ENCODE peak calls at places on chromosomes 12 and 14, in nine cellular contexts. One of them, this sample, is unnamed. For H3K27me3, the result is how much of the 10 kb centered on the place peaks cover.

GRCh38 chr14:34043627-34044372 is 92.9 kb upstream of the EGLN3 start:
- DNase-seq in kidney epithelial cell: no peak
- DNase-seq in small intestine: peak
- DNase-seq in NT2/D1: no peak
- DNase-seq in heart left ventricle: no peak
- DNase-seq in tibial artery: no peak
- DNase-seq in fibroblast of lung: peak
- DNase-seq in adipocyte: no peak
- DNase-seq in H7: no peak
- DNase-seq in this sample: no peak

GRCh38 chr14:98943907-98944306 is 328.1 kb downstream of the BCL11B start:
- DNase-seq in NT2/D1: no peak
- DNase-seq in tibial artery: no peak
- DNase-seq in fibroblast of lung: no peak
- DNase-seq in heart left ventricle: no peak
- DNase-seq in small intestine: no peak
- DNase-seq in adipocyte: no peak
- DNase-seq in H7: no peak
- DNase-seq in kidney epithelial cell: no peak
- DNase-seq in this sample: no peak

GRCh38 chr14:59182641-59183040 is 5.8 kb upstream of the DAAM1 start:
- DNase-seq in NT2/D1: no peak
- DNase-seq in adipocyte: no peak
- DNase-seq in tibial artery: no peak
- DNase-seq in H7: no peak
- DNase-seq in heart left ventricle: no peak
- DNase-seq in kidney epithelial cell: no peak
- DNase-seq in small intestine: no peak
- DNase-seq in fibroblast of lung: no peak
- DNase-seq in this sample: no peak

GRCh38 chr12:106369624-106370346 is 12.2 kb downstream of the POLR3B start:
- DNase-seq in fibroblast of lung: peak
- DNase-seq in H7: no peak
- DNase-seq in tibial artery: no peak
- DNase-seq in NT2/D1: no peak
- DNase-seq in adipocyte: peak
- DNase-seq in kidney epithelial cell: peak
- DNase-seq in small intestine: no peak
- DNase-seq in heart left ventricle: no peak
- DNase-seq in this sample: no peak

GRCh38 chr14:77722301-77722700 is 14.4 kb downstream of the SLIRP start:
- DNase-seq in heart left ventricle: no peak
- DNase-seq in small intestine: no peak
- DNase-seq in tibial artery: no peak
- DNase-seq in NT2/D1: no peak
- DNase-seq in adipocyte: no peak
- DNase-seq in kidney epithelial cell: no peak
- DNase-seq in H7: no peak
- DNase-seq in fibroblast of lung: no peak
- DNase-seq in this sample: no peak

GRCh38 chr12:122841544-122842321 is 6.5 kb downstream of the HIP1R start:
- DNase-seq in kidney epithelial cell: no peak
- DNase-seq in small intestine: no peak
- DNase-seq in adipocyte: peak
- DNase-seq in fibroblast of lung: peak
- DNase-seq in NT2/D1: no peak
- DNase-seq in tibial artery: no peak
- DNase-seq in heart left ventricle: no peak
- DNase-seq in H7: peak
- DNase-seq in this sample: peak

GRCh38 chr12:125194999-125195398 is 129.8 kb downstream of the AACS start:
- DNase-seq in NT2/D1: no peak
- DNase-seq in heart left ventricle: no peak
- DNase-seq in kidney epithelial cell: no peak
- DNase-seq in adipocyte: no peak
- DNase-seq in fibroblast of lung: no peak
- DNase-seq in small intestine: no peak
- DNase-seq in H7: no peak
- DNase-seq in tibial artery: no peak
- DNase-seq in this sample: no peak

GRCh38 chr14:95222870-95223398 is 65.6 kb upstream of the DICER1 start:
- DNase-seq in small intestine: no peak
- DNase-seq in adipocyte: peak
- DNase-seq in H7: no peak
- DNase-seq in heart left ventricle: no peak
- DNase-seq in NT2/D1: no peak
- DNase-seq in fibroblast of lung: peak
- DNase-seq in kidney epithelial cell: no peak
- DNase-seq in tibial artery: no peak
- DNase-seq in this sample: peak

GRCh38 chr14:32121536-32121935 is 44.4 kb downstream of the ARHGAP5 start:
- DNase-seq in heart left ventricle: no peak
- DNase-seq in kidney epithelial cell: no peak
- DNase-seq in small intestine: no peak
- DNase-seq in H7: no peak
- DNase-seq in NT2/D1: no peak
- DNase-seq in adipocyte: peak
- DNase-seq in fibroblast of lung: no peak
- DNase-seq in tibial artery: no peak
- DNase-seq in this sample: no peak

GRCh38 chr12:17818931-17819330 is 271.1 kb downstream of the RERGL start:
- DNase-seq in NT2/D1: no peak
- DNase-seq in fibroblast of lung: no peak
- DNase-seq in tibial artery: no peak
- DNase-seq in heart left ventricle: no peak
- DNase-seq in H7: no peak
- DNase-seq in adipocyte: no peak
- DNase-seq in kidney epithelial cell: no peak
- DNase-seq in small intestine: no peak
- DNase-seq in this sample: no peak

GRCh38 chr12:114668151-114668891 is 15.7 kb downstream of the TBX3 start:
- DNase-seq in small intestine: peak
- DNase-seq in kidney epithelial cell: peak
- DNase-seq in heart left ventricle: peak
- DNase-seq in tibial artery: peak
- DNase-seq in H7: peak
- DNase-seq in NT2/D1: no peak
- DNase-seq in fibroblast of lung: peak
- DNase-seq in adipocyte: peak
- DNase-seq in this sample: peak

GRCh38 chr12:114665411-114666181 is 18.4 kb downstream of the TBX3 start:
- DNase-seq in fibroblast of lung: no peak
- DNase-seq in NT2/D1: no peak
- DNase-seq in H7: peak
- DNase-seq in tibial artery: no peak
- DNase-seq in heart left ventricle: no peak
- DNase-seq in kidney epithelial cell: no peak
- DNase-seq in small intestine: no peak
- DNase-seq in adipocyte: peak
- DNase-seq in this sample: no peak

GRCh38 chr12:114668905-114669304 is 15.1 kb downstream of the TBX3 start:
- DNase-seq in small intestine: no peak
- DNase-seq in NT2/D1: no peak
- DNase-seq in H7: no peak
- DNase-seq in heart left ventricle: no peak
- DNase-seq in tibial artery: no peak
- DNase-seq in kidney epithelial cell: no peak
- DNase-seq in adipocyte: peak
- DNase-seq in fibroblast of lung: no peak
- DNase-seq in this sample: no peak

GRCh38 chr12:114667669-114668150 is 16.3 kb downstream of the TBX3 start:
- DNase-seq in kidney epithelial cell: no peak
- DNase-seq in small intestine: no peak
- DNase-seq in NT2/D1: no peak
- DNase-seq in H7: no peak
- DNase-seq in heart left ventricle: no peak
- DNase-seq in tibial artery: no peak
- DNase-seq in fibroblast of lung: no peak
- DNase-seq in adipocyte: no peak
- DNase-seq in this sample: no peak

GRCh38 chr12:114666746-114667668 is 17.0 kb downstream of the TBX3 start:
- DNase-seq in kidney epithelial cell: no peak
- DNase-seq in H7: peak
- DNase-seq in adipocyte: peak
- DNase-seq in fibroblast of lung: no peak
- DNase-seq in heart left ventricle: no peak
- DNase-seq in small intestine: no peak
- DNase-seq in tibial artery: no peak
- DNase-seq in NT2/D1: no peak
- DNase-seq in this sample: no peak
- H3K27me3 ChIP-seq in kidney epithelial cell: under half
- H3K27me3 ChIP-seq in H7: half or more
- H3K27me3 ChIP-seq in adipocyte: under half
- H3K27me3 ChIP-seq in fibroblast of lung: under half
- H3K27me3 ChIP-seq in heart left ventricle: under half
- H3K27me3 ChIP-seq in small intestine: under half
- H3K27me3 ChIP-seq in tibial artery: half or more
- H3K27me3 ChIP-seq in NT2/D1: half or more
- H3K27me3 ChIP-seq in this sample: under half

DNA sequence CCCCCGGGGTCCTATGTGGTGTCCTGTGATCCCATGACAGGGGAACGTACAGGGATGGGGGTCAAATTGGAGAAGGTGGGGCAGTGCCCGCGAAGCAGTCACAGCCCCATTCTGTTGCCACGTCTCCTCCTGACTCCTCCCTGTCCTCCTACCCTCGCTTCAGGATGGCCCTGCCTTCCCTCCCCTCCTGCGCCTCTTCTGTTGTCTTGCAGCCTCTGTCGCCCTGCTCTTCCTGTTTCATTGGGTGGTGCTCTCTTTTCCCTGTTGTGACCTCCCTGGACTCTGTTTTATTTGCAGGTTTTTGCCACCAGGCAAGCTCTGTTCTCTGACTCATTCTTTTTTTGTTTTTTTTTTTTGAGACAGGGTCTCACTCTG is 18.7 kb downstream of the CABP1 start:
- DNase-seq in tibial artery: no peak
- DNase-seq in kidney epithelial cell: no peak
- DNase-seq in adipocyte: no peak
- DNase-seq in H7: peak
- DNase-seq in heart left ventricle: no peak
- DNase-seq in small intestine: no peak
- DNase-seq in fibroblast of lung: no peak
- DNase-seq in NT2/D1: no peak
- DNase-seq in this sample: peak
- H3K27me3 ChIP-seq in tibial artery: under half
- H3K27me3 ChIP-seq in kidney epithelial cell: under half
- H3K27me3 ChIP-seq in adipocyte: half or more
- H3K27me3 ChIP-seq in H7: under half
- H3K27me3 ChIP-seq in heart left ventricle: under half
- H3K27me3 ChIP-seq in small intestine: under half
- H3K27me3 ChIP-seq in fibroblast of lung: under half
- H3K27me3 ChIP-seq in NT2/D1: under half
- H3K27me3 ChIP-seq in this sample: under half

GRCh38 chr12:1509703-1510395 is 84.5 kb downstream of the FBXL14 start:
- DNase-seq in tibial artery: no peak
- DNase-seq in kidney epithelial cell: no peak
- DNase-seq in heart left ventricle: no peak
- DNase-seq in H7: no peak
- DNase-seq in small intestine: no peak
- DNase-seq in adipocyte: no peak
- DNase-seq in NT2/D1: no peak
- DNase-seq in fibroblast of lung: no peak
- DNase-seq in this sample: no peak
- H3K27me3 ChIP-seq in tibial artery: under half
- H3K27me3 ChIP-seq in kidney epithelial cell: under half
- H3K27me3 ChIP-seq in heart left ventricle: under half
- H3K27me3 ChIP-seq in H7: under half
- H3K27me3 ChIP-seq in small intestine: under half
- H3K27me3 ChIP-seq in adipocyte: under half
- H3K27me3 ChIP-seq in NT2/D1: under half
- H3K27me3 ChIP-seq in fibroblast of lung: under half
- H3K27me3 ChIP-seq in this sample: under half

GRCh38 chr12:2324375-2324774 is 271.6 kb downstream of the CACNA1C start:
- DNase-seq in heart left ventricle: no peak
- DNase-seq in adipocyte: no peak
- DNase-seq in tibial artery: no peak
- DNase-seq in fibroblast of lung: peak
- DNase-seq in H7: no peak
- DNase-seq in NT2/D1: no peak
- DNase-seq in kidney epithelial cell: no peak
- DNase-seq in small intestine: peak
- DNase-seq in this sample: no peak

GRCh38 chr12:2322554-2323120 is 269.9 kb downstream of the CACNA1C start:
- DNase-seq in H7: no peak
- DNase-seq in adipocyte: no peak
- DNase-seq in tibial artery: no peak
- DNase-seq in small intestine: no peak
- DNase-seq in kidney epithelial cell: no peak
- DNase-seq in NT2/D1: no peak
- DNase-seq in fibroblast of lung: no peak
- DNase-seq in heart left ventricle: no peak
- DNase-seq in this sample: no peak

GRCh38 chr12:2326470-2326869 is 273.7 kb downstream of the CACNA1C start:
- DNase-seq in adipocyte: no peak
- DNase-seq in H7: no peak
- DNase-seq in small intestine: no peak
- DNase-seq in NT2/D1: no peak
- DNase-seq in kidney epithelial cell: no peak
- DNase-seq in tibial artery: no peak
- DNase-seq in heart left ventricle: no peak
- DNase-seq in fibroblast of lung: no peak
- DNase-seq in this sample: no peak

GRCh38 chr12:2323538-2324261 is 270.9 kb downstream of the CACNA1C start:
- DNase-seq in tibial artery: no peak
- DNase-seq in small intestine: no peak
- DNase-seq in NT2/D1: no peak
- DNase-seq in fibroblast of lung: peak
- DNase-seq in adipocyte: no peak
- DNase-seq in H7: no peak
- DNase-seq in kidney epithelial cell: no peak
- DNase-seq in heart left ventricle: no peak
- DNase-seq in this sample: no peak

GRCh38 chr12:2325501-2325900 is 272.7 kb downstream of the CACNA1C start:
- DNase-seq in tibial artery: no peak
- DNase-seq in H7: no peak
- DNase-seq in kidney epithelial cell: no peak
- DNase-seq in fibroblast of lung: no peak
- DNase-seq in NT2/D1: no peak
- DNase-seq in adipocyte: no peak
- DNase-seq in heart left ventricle: no peak
- DNase-seq in small intestine: no peak
- DNase-seq in this sample: no peak
- H3K27me3 ChIP-seq in tibial artery: under half
- H3K27me3 ChIP-seq in H7: under half
- H3K27me3 ChIP-seq in kidney epithelial cell: under half
- H3K27me3 ChIP-seq in fibroblast of lung: under half
- H3K27me3 ChIP-seq in NT2/D1: under half
- H3K27me3 ChIP-seq in adipocyte: under half
- H3K27me3 ChIP-seq in heart left ventricle: under half
- H3K27me3 ChIP-seq in small intestine: under half
- H3K27me3 ChIP-seq in this sample: under half

This sample was measured in right lobe of liver.